ENCODE peak calls at places on chromosomes 2 and 18, in seven cellular contexts. E, A, X, I, F, S and T are unnamed samples.

GRCh38 chr2:196170202-196170680 is 1.1 kb downstream of the STK17B start:
- DNase-seq in E (no peak), A (no peak), X (no peak), I (no peak), F (no peak), S (no peak), T (no peak)

GRCh38 chr2:68319397-68320117 is at the start of gene CNRIP1:
- DNase-seq in E (peak), A (peak), X (peak), I (peak), F (no peak), S (peak), T (peak)

GRCh38 chr2:37168217-37168981 is 11.6 kb upstream of the EIF2AK2 start:
- DNase-seq in E (no peak), A (no peak), X (no peak), I (no peak), F (no peak), S (peak), T (no peak)

GRCh38 chr2:40123321-40123720 is 328.6 kb downstream of the SLC8A1 start:
- DNase-seq in E (no peak), A (no peak), X (no peak), I (no peak), F (no peak), S (no peak), T (peak)

GRCh38 chr18:52409732-52410131 is 69.7 kb downstream of the DCC start:
- DNase-seq in E (no peak), A (no peak), X (no peak), I (no peak), F (no peak), S (no peak), T (no peak)

GRCh38 chr18:7878265-7879173 is 311.4 kb downstream of the PTPRM start:
- DNase-seq in E (no peak), A (no peak), X (no peak), I (no peak), F (no peak), S (no peak), T (no peak)

GRCh38 chr2:86223098-86223681 is 23.9 kb downstream of the MRPL35 start:
- DNase-seq in E (no peak), A (no peak), X (no peak), I (peak), F (no peak), S (no peak), T (no peak)

GRCh38 chr2:57432528-57432927 is 614.1 kb upstream of the VRK2 start:
- DNase-seq in E (no peak), A (no peak), X (no peak), I (no peak), F (no peak), S (no peak), T (no peak)

GRCh38 chr2:20618468-20618885 is 32.4 kb downstream of the HS1BP3 start:
- DNase-seq in E (no peak), A (no peak), X (no peak), I (peak), F (no peak), S (peak), T (no peak)

GRCh38 chr2:22037274-22037673 is 913.5 kb downstream of the TDRD15 start:
- DNase-seq in E (no peak), A (no peak), X (no peak), I (no peak), F (no peak), S (no peak), T (no peak)

GRCh38 chr2:119548516-119549120 is 4.4 kb downstream of the CFAP221 start:
- DNase-seq in E (no peak), A (no peak), X (no peak), I (no peak), F (peak), S (no peak), T (no peak)

GRCh38 chr2:118801154-118801553 is 46.3 kb downstream of the EN1 start:
- DNase-seq in E (no peak), A (no peak), X (no peak), I (no peak), F (no peak), S (no peak), T (no peak)

GRCh38 chr2:134372611-134373131 is 118.8 kb downstream of the MGAT5 start:
- DNase-seq in E (peak), A (no peak), X (no peak), I (peak), F (no peak), S (no peak), T (peak)

GRCh38 chr18:3345885-3346284 is 84.0 kb downstream of the MYL12B start:
- DNase-seq in E (no peak), A (no peak), X (no peak), I (no peak), F (no peak), S (no peak), T (no peak)

GRCh38 chr2:240946046-240946445 is 39.9 kb downstream of the CROCC2 start:
- DNase-seq in E (no peak), A (peak), X (peak), I (peak), F (no peak), S (peak), T (no peak)

GRCh38 chr2:96884299-96885156 is 14.6 kb upstream of the SEMA4C start:
- DNase-seq in E (no peak), A (no peak), X (no peak), I (no peak), F (no peak), S (no peak), T (no peak)

GRCh38 chr2:15066138-15066537 is 433.6 kb downstream of the LRATD1 start:
- DNase-seq in E (no peak), A (no peak), X (no peak), I (no peak), F (no peak), S (no peak), T (no peak)

GRCh38 chr2:63893163-63893562 is 51.5 kb downstream of the UGP2 start:
- DNase-seq in E (no peak), A (no peak), X (no peak), I (no peak), F (no peak), S (no peak), T (no peak)

GRCh38 chr2:31660165-31660564 is 79.4 kb upstream of the SRD5A2 start:
- DNase-seq in E (no peak), A (no peak), X (no peak), I (no peak), F (no peak), S (no peak), T (no peak)

GRCh38 chr2:127046579-127046978 is 60.4 kb downstream of the BIN1 start:
- DNase-seq in E (no peak), A (no peak), X (no peak), I (no peak), F (no peak), S (peak), T (no peak)

GRCh38 chr2:121664713-121665112 is 15.5 kb upstream of the CLASP1 start:
- DNase-seq in E (no peak), A (no peak), X (no peak), I (no peak), F (no peak), S (no peak), T (no peak)

GRCh38 chr2:238488347-238488826 is 61.7 kb downstream of the ASB1 start:
- DNase-seq in E (no peak), A (peak), X (no peak), I (no peak), F (no peak), S (no peak), T (no peak)

GRCh38 chr2:5392658-5393057 is 299.5 kb upstream of the SOX11 start:
- DNase-seq in E (no peak), A (no peak), X (no peak), I (no peak), F (no peak), S (no peak), T (no peak)

GRCh38 chr2:140947236-140947635 is 1183.6 kb downstream of the LRP1B start:
- DNase-seq in E (no peak), A (no peak), X (no peak), I (no peak), F (no peak), S (no peak), T (no peak)

GRCh38 chr18:75854174-75854573 is 426.7 kb upstream of the SMIM21 start:
- DNase-seq in E (no peak), A (no peak), X (no peak), I (no peak), F (no peak), S (no peak), T (no peak)

GRCh38 chr2:164599954-164600589 is 21.2 kb downstream of the GRB14 start:
- DNase-seq in E (peak), A (no peak), X (no peak), I (no peak), F (peak), S (no peak), T (peak)

GRCh38 chr2:102099536-102100293 is 42.8 kb upstream of the IL1R1 start:
- DNase-seq in E (no peak), A (no peak), X (no peak), I (no peak), F (no peak), S (no peak), T (no peak)

GRCh38 chr2:147464737-147465437 is 379.9 kb upstream of the ACVR2A start:
- DNase-seq in E (no peak), A (no peak), X (no peak), I (no peak), F (no peak), S (no peak), T (no peak)

GRCh38 chr2:40975175-40975574 is 523.3 kb upstream of the SLC8A1 start:
- DNase-seq in E (no peak), A (no peak), X (no peak), I (no peak), F (no peak), S (no peak), T (no peak)

GRCh38 chr2:53787255-53787910 is 539 bp downstream of the ERLEC1 start:
- DNase-seq in E (no peak), A (no peak), X (no peak), I (no peak), F (no peak), S (no peak), T (no peak)

GRCh38 chr2:188102881-188103280 is 188.8 kb upstream of the GULP1 start:
- DNase-seq in E (no peak), A (no peak), X (no peak), I (no peak), F (no peak), S (no peak), T (no peak)
- TF ChIP-seq CTCF in E (no peak), A (no peak), X (no peak), I (no peak), F (no peak), S (no peak), T (no peak)

GRCh38 chr18:9838144-9838877 is 47.5 kb upstream of the TXNDC2 start:
- DNase-seq in E (no peak), A (no peak), X (no peak), I (no peak), F (no peak), S (no peak), T (peak)
- H3K4me3 ChIP-seq in E (no peak), A (no peak), X (no peak), I (no peak), F (no peak), S (no peak), T (no peak)

GRCh38 chr2:80288576-80288975 is 16.0 kb downstream of the LRRTM1 start:
- DNase-seq in E (no peak), A (no peak), X (no peak), I (peak), F (no peak), S (no peak), T (no peak)
- TF ChIP-seq CTCF in E (peak), A (no peak), X (no peak), I (peak), F (peak), S (no peak), T (peak)

GRCh38 chr2:222087998-222088397 is 210.8 kb downstream of the PAX3 start:
- DNase-seq in E (no peak), A (no peak), X (no peak), I (no peak), F (no peak), S (no peak), T (no peak)

GRCh38 chr2:222076978-222077690 is 221.7 kb downstream of the PAX3 start:
- DNase-seq in E (no peak), A (no peak), X (no peak), I (no peak), F (no peak), S (no peak), T (no peak)

DNA sequence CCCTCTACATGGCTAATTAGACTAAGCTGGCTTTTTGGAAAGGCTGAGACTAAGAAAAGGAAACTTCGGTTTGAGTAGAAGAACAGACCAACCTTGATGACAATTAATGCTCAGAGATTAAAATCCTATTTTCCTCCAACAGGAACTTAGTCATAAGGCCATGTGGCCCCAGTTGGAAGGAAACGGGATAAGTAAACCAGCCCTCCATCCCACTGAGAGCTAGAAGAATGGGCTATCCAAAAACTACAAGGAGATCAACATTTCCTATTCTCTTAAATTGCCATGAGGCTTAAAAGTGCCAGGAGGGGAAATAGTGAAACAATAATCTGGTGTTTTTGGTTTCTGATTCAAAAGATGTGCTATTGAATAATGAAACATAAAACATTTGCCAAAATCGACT is 216.6 kb downstream of the PAX3 start:
- DNase-seq in E (no peak), A (no peak), X (no peak), I (no peak), F (no peak), S (no peak), T (no peak)
- H3K4me3 ChIP-seq in E (no peak), A (no peak), X (no peak), I (no peak), F (no peak), S (no peak), T (no peak)